ENCODE peak calls at places on chromosomes 2 and 18, in six cellular contexts. Q is brain microvascular endothelial cell, A is AG09309, V is astrocyte, M is astrocyte of the spinal cord, W is cardiac fibroblast. J is an unnamed sample.

GRCh38 chr2:128332091-128332634 is 13.5 kb upstream of the HS6ST1 start:
- DNase-seq in Q (no peak), A (no peak), V (no peak), M (no peak), W (no peak), J (no peak)

GRCh38 chr18:23627325-23627724 is 35.4 kb downstream of the ANKRD29 start:
- DNase-seq in Q (peak), A (peak), V (peak), M (peak), W (peak), J (peak)

GRCh38 chr2:96541326-96541725 is 4.8 kb downstream of the ARID5A start:
- DNase-seq in Q (no peak), A (peak), V (no peak), M (peak), W (no peak), J (peak)

GRCh38 chr2:73111300-73112025 is 1.3 kb downstream of the RAB11FIP5 start:
- DNase-seq in Q (no peak), A (no peak), V (peak), M (peak), W (peak), J (no peak)

GRCh38 chr2:1708476-1709334 is 35.6 kb downstream of the PXDN start:
- DNase-seq in Q (no peak), A (no peak), V (no peak), M (peak), W (peak), J (no peak)

GRCh38 chr2:136008205-136008865 is 22.9 kb upstream of the DARS1 start:
- DNase-seq in Q (no peak), A (no peak), V (no peak), M (no peak), W (no peak), J (no peak)

GRCh38 chr18:43506935-43507334 is 229.6 kb upstream of the SYT4 start:
- DNase-seq in Q (no peak), A (no peak), V (no peak), M (no peak), W (no peak), J (no peak)

GRCh38 chr18:78906066-78906465 is 73.6 kb upstream of the SALL3 start:
- DNase-seq in Q (no peak), A (no peak), V (no peak), M (no peak), W (no peak), J (no peak)

GRCh38 chr2:108907822-108908716 is 81.0 kb downstream of the EDAR start:
- DNase-seq in Q (no peak), A (no peak), V (no peak), M (no peak), W (no peak), J (no peak)

GRCh38 chr2:197163755-197164753 is 146.5 kb downstream of the ANKRD44 start:
- DNase-seq in Q (no peak), A (no peak), V (no peak), M (no peak), W (no peak), J (no peak)

GRCh38 chr2:159088906-159089305 is 120.5 kb downstream of the TANC1 start:
- DNase-seq in Q (no peak), A (no peak), V (no peak), M (no peak), W (no peak), J (no peak)

GRCh38 chr2:169933124-169933711 is 106.0 kb downstream of the UBR3 start:
- DNase-seq in Q (peak), A (peak), V (no peak), M (peak), W (peak), J (peak)

GRCh38 chr18:40867452-40867851 is 1087.6 kb upstream of the PIK3C3 start:
- DNase-seq in Q (peak), A (no peak), V (peak), M (peak), W (peak), J (peak)

GRCh38 chr2:195659114-195659513 is 2.1 kb downstream of the SLC39A10 start:
- DNase-seq in Q (no peak), A (no peak), V (peak), M (peak), W (peak), J (no peak)
- H3K4me3 ChIP-seq in Q (peak), A (peak), V (peak), M (peak), W (peak), J (peak)

GRCh38 chr2:209577376-209578357 is 153.8 kb downstream of the MAP2 start:
- DNase-seq in Q (no peak), A (no peak), V (no peak), M (peak), W (peak), J (peak)
- TF ChIP-seq CTCF in Q (peak), A (peak), V (peak), M (peak), W (peak), J (peak)

GRCh38 chr2:54271236-54271635 is 15.2 kb upstream of the TSPYL6 start:
- DNase-seq in Q (no peak), A (no peak), V (no peak), M (no peak), W (no peak), J (no peak)

GRCh38 chr2:54274781-54275242 is 18.8 kb upstream of the TSPYL6 start:
- DNase-seq in Q (peak), A (peak), V (peak), M (peak), W (peak), J (peak)

GRCh38 chr2:54275541-54275940 is 19.5 kb upstream of the TSPYL6 start:
- DNase-seq in Q (no peak), A (no peak), V (no peak), M (no peak), W (no peak), J (no peak)

GRCh38 chr2:54267577-54267976 is 11.5 kb upstream of the TSPYL6 start:
- DNase-seq in Q (no peak), A (no peak), V (no peak), M (no peak), W (no peak), J (no peak)

DNA sequence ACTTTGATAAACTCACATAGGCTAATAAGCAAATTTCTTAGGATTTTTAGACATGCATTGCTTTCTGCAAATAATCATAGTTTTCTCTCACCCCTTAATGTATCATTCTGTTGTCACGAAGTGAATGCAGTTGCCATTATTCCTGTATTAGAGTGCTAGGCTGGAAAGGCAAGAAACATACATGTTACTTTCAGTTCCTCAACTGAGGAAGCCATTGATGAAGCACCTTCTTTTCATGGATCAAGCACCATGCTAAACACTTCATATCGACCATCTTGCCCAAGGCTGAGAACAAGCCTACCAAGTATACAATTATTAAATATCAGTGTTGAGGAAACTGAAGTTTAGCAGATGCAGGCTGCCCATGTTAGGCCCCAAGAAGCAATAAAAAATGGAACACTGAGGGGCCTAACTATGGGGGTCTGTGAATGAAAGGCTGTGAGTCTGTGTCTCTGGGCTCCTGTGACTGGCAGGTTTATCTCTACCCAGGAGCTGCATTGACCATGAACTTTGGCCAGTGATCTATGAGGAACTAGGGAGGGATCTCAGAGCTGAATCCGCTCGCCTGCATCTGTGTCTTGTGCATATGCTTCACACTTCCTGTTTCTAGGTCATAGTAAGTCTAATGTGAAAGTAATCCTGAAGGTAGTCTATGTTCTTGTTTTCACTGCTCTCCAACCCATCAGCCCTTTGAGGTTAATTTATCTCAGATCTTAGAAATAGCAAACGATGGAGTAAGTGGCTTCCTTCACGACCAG is 16.0 kb upstream of the TSPYL6 start:
- DNase-seq in Q (no peak), A (no peak), V (no peak), M (no peak), W (no peak), J (no peak)
- H3K4me3 ChIP-seq in Q (no peak), A (no peak), V (no peak), M (no peak), W (no peak), J (no peak)

DNA sequence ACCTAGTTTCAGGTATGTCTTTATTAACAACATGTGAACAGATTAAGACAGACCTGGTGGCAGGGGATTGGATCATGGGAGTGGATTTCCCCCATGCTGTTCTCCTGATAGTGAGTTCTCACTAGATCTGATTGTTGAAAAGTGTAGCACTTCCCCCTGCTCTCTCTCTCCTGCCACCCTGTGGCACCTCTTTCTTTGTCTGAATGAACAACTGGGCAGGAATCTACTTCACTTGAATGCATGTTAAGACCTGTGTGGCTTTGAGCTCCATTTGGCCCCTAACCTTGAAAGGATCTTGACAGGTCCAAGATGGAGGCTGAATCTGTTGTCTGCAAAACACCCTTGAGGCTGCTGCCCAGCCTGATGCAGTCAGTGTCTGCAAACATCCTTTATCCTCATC is 194.4 kb downstream of the RNF144A start:
- DNase-seq in Q (no peak), A (no peak), V (no peak), M (no peak), W (no peak), J (no peak)
- TF ChIP-seq CTCF in Q (peak), A (peak), V (no peak), M (peak), W (no peak), J (peak)

GRCh38 chr2:74392449-74392743 is 12.3 kb upstream of the DCTN1 start:
- DNase-seq in Q (no peak), A (no peak), V (no peak), M (no peak), W (no peak), J (no peak)
- H3K4me3 ChIP-seq in Q (peak), A (no peak), V (peak), M (no peak), W (no peak), J (peak)

GRCh38 chr2:78999410-78999809 is 26.1 kb upstream of the REG3G start:
- DNase-seq in Q (no peak), A (no peak), V (no peak), M (no peak), W (peak), J (no peak)
- TF ChIP-seq CTCF in Q (peak), A (no peak), V (peak), M (peak), W (peak), J (peak)

DNA sequence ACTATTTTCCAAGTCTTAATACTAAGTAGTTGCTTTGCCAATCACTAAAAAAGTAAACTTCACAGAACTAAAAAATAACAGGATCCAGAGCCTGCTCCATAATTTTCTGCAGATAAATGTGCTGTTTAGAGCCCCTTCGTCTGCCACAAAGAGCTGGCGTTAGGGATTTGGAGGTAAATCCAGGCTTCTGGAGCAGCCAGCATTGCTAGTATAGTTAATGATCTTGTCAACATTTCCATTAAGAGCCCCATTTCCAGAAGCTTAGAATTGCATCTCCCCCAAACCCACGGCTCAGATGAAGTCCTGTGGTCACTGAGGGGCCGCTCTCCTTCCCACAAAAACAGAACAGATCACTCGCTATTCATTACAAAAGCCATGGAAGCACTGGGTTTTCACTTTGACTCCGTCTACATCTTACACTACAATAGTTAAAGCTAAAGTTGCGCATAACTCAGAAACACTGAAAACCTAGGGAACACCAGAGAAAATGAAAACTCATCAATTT is 41.9 kb downstream of the ZNF516 start:
- DNase-seq in Q (no peak), A (no peak), V (no peak), M (no peak), W (no peak), J (no peak)
- H3K4me3 ChIP-seq in Q (no peak), A (no peak), V (no peak), M (no peak), W (no peak), J (no peak)

DNA sequence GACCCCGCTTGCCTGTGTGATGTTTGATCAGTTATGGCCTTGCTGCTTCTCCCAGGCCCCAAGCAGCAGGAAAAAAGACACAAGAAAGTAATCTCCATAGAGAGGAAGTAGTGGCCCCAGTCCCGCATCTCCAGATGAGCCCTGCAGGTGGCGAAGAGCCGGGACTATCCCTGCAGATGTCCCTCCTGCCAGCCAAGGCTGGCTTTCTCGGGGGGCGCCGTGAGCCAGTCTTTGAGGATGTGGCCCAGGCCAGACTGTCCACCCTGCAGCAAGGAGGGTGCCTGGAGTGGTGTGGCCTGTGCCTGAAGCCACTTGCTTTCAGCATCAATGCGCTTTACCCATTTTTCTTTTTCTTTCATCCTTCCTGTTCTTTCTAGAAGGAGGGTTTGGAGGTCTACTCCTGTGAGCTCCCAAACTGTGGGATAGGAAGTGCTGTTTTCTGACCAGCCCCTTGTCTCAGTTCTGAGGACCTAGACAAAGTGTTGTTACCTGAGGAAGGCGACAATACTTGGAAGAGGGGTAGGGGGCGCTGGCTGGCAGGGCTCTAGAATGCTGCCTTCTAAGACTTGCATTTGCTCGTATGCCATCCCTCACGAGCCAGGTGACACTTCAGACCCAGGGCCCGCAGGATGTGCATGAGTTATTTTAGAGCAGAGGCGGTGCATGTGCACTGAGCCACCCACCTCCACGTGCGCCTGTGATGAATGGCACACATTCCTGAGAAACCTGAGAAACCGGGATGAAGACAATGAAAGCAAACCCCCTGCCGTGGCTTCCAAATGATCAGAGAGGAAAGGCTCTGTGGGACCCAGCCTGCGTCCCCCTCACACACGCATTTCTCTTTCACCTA is 255.8 kb downstream of the FBXO15 start:
- DNase-seq in Q (no peak), A (no peak), V (no peak), M (no peak), W (no peak), J (no peak)
- TF ChIP-seq CTCF in Q (peak), A (no peak), V (no peak), M (peak), W (no peak), J (peak)